ENCODE peak calls at places on chromosomes 3 and 15, in six cellular contexts. M is uterus, W is pancreas, H is AG04450, G is ovary, B is psoas muscle. I is an unnamed sample. For H3K27me3, the result is how much of the 10 kb centered on the place peaks cover.

GRCh38 chr3:112873632-112874031 is 27.0 kb upstream of the CD200R1L start:
- DNase-seq in M (no peak), W (no peak), H (no peak), G (no peak), B (no peak), I (no peak)

GRCh38 chr15:56817266-56817665 is 84.0 kb upstream of the ZNF280D start:
- DNase-seq in M (no peak), W (no peak), H (no peak), G (no peak), B (no peak), I (no peak)

GRCh38 chr15:53525894-53526293 is 233.6 kb downstream of the WDR72 start:
- DNase-seq in M (no peak), W (no peak), H (no peak), G (no peak), B (no peak), I (no peak)

GRCh38 chr3:33578325-33579180 is 138.3 kb upstream of the UBP1 start:
- DNase-seq in M (no peak), W (no peak), H (peak), G (no peak), B (no peak), I (no peak)

GRCh38 chr15:66673410-66674322 is 28.4 kb upstream of the SMAD6 start:
- DNase-seq in M (no peak), W (no peak), H (no peak), G (no peak), B (no peak), I (peak)

GRCh38 chr3:157819415-157819814 is 286.8 kb downstream of the SHOX2 start:
- DNase-seq in M (no peak), W (no peak), H (no peak), G (no peak), B (no peak), I (no peak)

GRCh38 chr15:90864507-90864906 is 3.9 kb upstream of the FURIN start:
- DNase-seq in M (no peak), W (no peak), H (no peak), G (no peak), B (no peak), I (no peak)

GRCh38 chr3:197953881-197954280 is 3.9 kb downstream of the RPL35A start:
- DNase-seq in M (no peak), W (no peak), H (no peak), G (no peak), B (no peak), I (no peak)

GRCh38 chr3:150663461-150663860 is 40.3 kb downstream of the ERICH6 start:
- DNase-seq in M (no peak), W (no peak), H (no peak), G (no peak), B (no peak), I (no peak)

GRCh38 chr3:195760345-195760983 is 39.7 kb downstream of the MUC20 start:
- DNase-seq in M (peak), W (no peak), H (no peak), G (peak), B (peak), I (peak)

GRCh38 chr15:33735637-33736247 is 232.6 kb upstream of the CHRM5 start:
- DNase-seq in M (no peak), W (no peak), H (no peak), G (no peak), B (no peak), I (no peak)

GRCh38 chr3:150365132-150365604 is 42.9 kb upstream of the TSC22D2 start:
- DNase-seq in M (no peak), W (no peak), H (no peak), G (no peak), B (no peak), I (no peak)

GRCh38 chr15:73928971-73929627 is 2.8 kb downstream of the LOXL1 start:
- DNase-seq in M (no peak), W (no peak), H (no peak), G (no peak), B (peak), I (no peak)

GRCh38 chr3:149813367-149814281 is 609 bp downstream of the RNF13 start:
- DNase-seq in M (no peak), W (peak), H (no peak), G (no peak), B (peak), I (no peak)

GRCh38 chr3:158809642-158810041 is 7.8 kb downstream of the MFSD1 start:
- DNase-seq in M (no peak), W (no peak), H (no peak), G (no peak), B (no peak), I (no peak)

GRCh38 chr3:38120690-38121450 is 16.1 kb downstream of the ACAA1 start:
- DNase-seq in M (no peak), W (peak), H (no peak), G (no peak), B (no peak), I (no peak)

GRCh38 chr3:66259721-66260255 is 39.0 kb downstream of the SLC25A26 start:
- DNase-seq in M (no peak), W (no peak), H (no peak), G (no peak), B (no peak), I (no peak)

GRCh38 chr3:143037867-143038266 is 36.5 kb downstream of the U2SURP start:
- DNase-seq in M (no peak), W (no peak), H (no peak), G (no peak), B (no peak), I (no peak)

GRCh38 chr3:26437678-26438077 is 184.9 kb upstream of the LRRC3B start:
- DNase-seq in M (no peak), W (no peak), H (no peak), G (no peak), B (no peak), I (no peak)

DNA sequence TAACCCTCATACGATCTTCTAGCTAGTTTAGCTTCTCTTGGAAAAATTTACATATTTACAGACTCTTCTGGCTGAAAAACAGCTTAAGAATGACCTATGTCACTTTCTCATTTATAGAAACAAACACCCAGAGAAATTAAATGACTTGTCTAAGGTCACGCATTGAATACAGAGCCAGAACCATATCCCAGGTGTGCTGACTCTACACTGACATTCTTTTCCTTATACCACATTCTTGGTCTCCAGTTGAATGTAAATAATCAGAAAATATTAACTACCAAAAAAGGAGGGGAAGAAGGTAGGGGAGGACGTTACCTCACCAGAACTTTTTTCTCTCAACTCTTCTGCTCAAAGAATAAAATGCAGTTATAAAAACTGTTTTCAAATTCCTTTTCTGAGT is 95.0 kb downstream of the THRB start:
- DNase-seq in M (no peak), W (no peak), H (no peak), G (no peak), B (no peak), I (no peak)
- H3K27me3 ChIP-seq in M (under half), W (under half), H (under half), G (under half), B (under half), I (under half)

GRCh38 chr3:127796751-127797150 is 25.6 kb downstream of the MGLL start:
- DNase-seq in M (no peak), W (no peak), H (no peak), G (no peak), B (peak), I (no peak)
- H3K27me3 ChIP-seq in M (under half), W (under half), H (under half), G (under half), B (under half), I (under half)

DNA sequence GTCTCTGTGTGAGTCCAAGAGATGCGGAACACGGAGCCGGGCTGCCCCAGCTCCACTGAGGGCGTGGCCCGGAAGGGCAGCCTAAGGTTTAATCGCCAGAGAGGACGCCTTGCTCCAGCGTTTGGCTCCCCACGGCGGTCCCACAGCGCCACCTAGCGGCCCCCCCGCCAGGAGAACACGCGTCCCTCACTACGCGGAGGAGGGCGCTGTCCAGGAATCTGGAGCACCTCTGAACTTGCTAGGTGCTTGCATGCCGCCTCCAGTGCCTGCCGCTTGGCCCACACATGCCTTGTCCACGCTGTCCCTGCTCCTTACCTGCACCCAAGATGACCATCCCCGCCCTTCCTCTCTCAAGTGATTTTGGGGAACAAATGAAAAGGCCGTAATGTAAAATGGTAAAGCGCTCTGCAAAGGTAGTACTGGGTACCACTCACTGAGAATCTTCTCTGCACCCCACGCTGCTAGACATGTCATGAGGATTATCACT is 14.4 kb upstream of the MRPS22 start:
- DNase-seq in M (peak), W (peak), H (no peak), G (peak), B (peak), I (peak)
- H3K27me3 ChIP-seq in M (under half), W (under half), H (under half), G (under half), B (under half), I (under half)

GRCh38 chr3:183180105-183180763 is 17.7 kb upstream of the LAMP3 start:
- DNase-seq in M (no peak), W (no peak), H (no peak), G (no peak), B (no peak), I (no peak)
- H3K27me3 ChIP-seq in M (under half), W (under half), H (under half), G (under half), B (under half), I (half or more)

DNA sequence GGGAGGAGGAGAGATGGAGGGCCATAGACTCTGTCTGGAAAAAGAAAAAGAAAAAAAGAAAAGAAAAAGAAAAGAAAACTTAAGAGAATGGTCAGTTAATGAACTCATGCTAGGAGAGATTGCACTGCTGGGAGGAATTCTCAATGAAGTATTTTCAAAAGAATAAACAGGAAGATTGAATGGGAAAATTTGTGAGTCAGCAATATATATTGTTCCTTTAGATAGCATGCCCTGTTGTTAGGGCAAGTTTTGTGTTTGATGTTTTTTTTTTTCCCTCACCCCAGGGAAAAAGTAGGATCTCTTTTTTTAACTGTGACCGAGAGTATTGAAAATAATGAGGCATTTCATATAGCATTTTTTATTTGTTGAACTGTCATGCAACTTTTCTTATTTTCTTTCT is 7.8 kb upstream of the NR1D2 start:
- DNase-seq in M (no peak), W (no peak), H (no peak), G (no peak), B (no peak), I (no peak)
- H3K27me3 ChIP-seq in M (under half), W (under half), H (under half), G (under half), B (under half), I (under half)

DNA sequence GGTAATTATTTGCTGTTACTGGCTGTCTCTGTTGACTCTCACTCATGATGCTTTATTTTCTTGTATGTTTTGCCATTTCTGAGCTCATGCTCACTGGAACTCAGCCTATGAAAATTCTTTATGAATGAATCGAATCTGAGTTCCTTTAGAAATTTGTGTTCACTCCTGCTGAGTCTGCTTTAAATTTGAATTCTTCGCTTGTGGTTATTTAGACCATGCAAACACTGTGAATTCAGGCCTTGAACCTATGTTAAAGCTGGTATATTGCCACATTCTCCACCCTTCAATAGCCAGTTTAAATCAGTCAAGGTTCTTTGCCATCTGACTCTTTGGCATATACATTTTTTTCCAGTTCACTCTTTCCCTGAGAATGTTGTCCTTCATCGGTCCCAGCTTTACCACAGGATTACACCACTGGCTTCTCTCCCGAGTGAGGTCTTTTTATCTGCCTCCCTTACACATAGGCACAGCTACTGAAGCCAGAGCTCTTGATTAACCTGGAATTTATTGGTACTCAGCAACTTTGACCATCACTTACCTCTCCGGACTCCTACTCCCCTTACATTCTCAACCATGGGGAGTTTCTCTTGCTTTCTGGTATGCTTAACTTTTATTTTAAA is 400.6 kb downstream of the VPS13C start:
- DNase-seq in M (no peak), W (no peak), H (no peak), G (no peak), B (no peak), I (no peak)
- H3K27me3 ChIP-seq in M (under half), W (under half), H (under half), G (under half), B (under half), I (under half)

I was measured in left lung.